ENCODE peak calls at places on chromosomes 7 and 10, in ten cellular contexts. K is kidney epithelial cell, V is IMR-90, W is progenitor cell of endocrine pancreas, C is epithelial cell of esophagus, Y is lower leg skin, P is Calu3, L is fibroblast of lung, T is HCT116, I is MCF 10A. G is an unnamed sample.

GRCh38 chr7:35342786-35343185 is 88.9 kb upstream of the TBX20 start:
- DNase-seq in Y (no peak), K (no peak), W (no peak), T (no peak), C (no peak), P (no peak), V (no peak), I (no peak), L (no peak), G (no peak)

GRCh38 chr7:333399-333776 is 43.4 kb downstream of the FOXL3 start:
- DNase-seq in C (peak; percentile 35), V (no peak), T (no peak), K (no peak), I (peak; percentile 16), L (no peak), Y (no peak), P (peak; percentile 51), W (no peak), G (no peak)

GRCh38 chr10:10233256-10233655 is 784.4 kb upstream of the CELF2 start:
- DNase-seq in V (no peak), I (peak; percentile 6), Y (no peak), T (no peak), K (no peak), C (peak; percentile 17), W (no peak), P (no peak), L (peak; percentile 43), G (no peak)

GRCh38 chr10:17854044-17854652 is 45.0 kb downstream of the MRC1 start:
- DNase-seq in Y (no peak), K (no peak), C (no peak), I (no peak), L (no peak), P (no peak), V (no peak), T (no peak), W (no peak), G (no peak)

GRCh38 chr10:124975977-124976514 is 34.1 kb downstream of the ZRANB1 start:
- DNase-seq in W (no peak), V (no peak), I (no peak), C (no peak), K (peak; percentile 41), T (no peak), L (no peak), P (no peak), Y (no peak), G (no peak)

GRCh38 chr7:73602721-73603651 is 21.3 kb downstream of the MLXIPL start:
- DNase-seq in W (no peak), P (no peak), T (no peak), Y (no peak), L (no peak), K (no peak), V (no peak), I (no peak), C (peak; percentile 36), G (no peak)

GRCh38 chr10:5530412-5530806 is 5.6 kb downstream of the CALML3 start:
- DNase-seq in C (no peak), L (no peak), V (no peak), T (no peak), W (no peak), Y (no peak), P (no peak), K (no peak), I (no peak), G (no peak)

GRCh38 chr7:69912846-69913245 is 314.6 kb downstream of the AUTS2 start:
- DNase-seq in I (no peak), Y (no peak), C (no peak), P (no peak), L (no peak), V (no peak), T (no peak), K (no peak), W (no peak), G (no peak)

GRCh38 chr10:126158537-126158936 is 229.7 kb downstream of the ADAM12 start:
- DNase-seq in V (no peak), C (no peak), K (no peak), L (no peak), T (no peak), Y (no peak), P (no peak), I (no peak), W (no peak), G (no peak)

GRCh38 chr10:126161691-126162090 is 226.6 kb downstream of the ADAM12 start:
- DNase-seq in V (no peak), C (no peak), L (no peak), T (no peak), K (no peak), P (no peak), I (no peak), W (no peak), Y (no peak), G (no peak)

GRCh38 chr10:126160571-126160970 is 227.7 kb downstream of the ADAM12 start:
- DNase-seq in C (no peak), W (no peak), L (no peak), T (no peak), V (no peak), Y (no peak), P (no peak), I (no peak), K (no peak), G (no peak)

GRCh38 chr10:126158090-126158489 is 230.2 kb downstream of the ADAM12 start:
- DNase-seq in Y (no peak), I (no peak), K (no peak), W (no peak), L (no peak), C (no peak), V (no peak), T (no peak), P (no peak), G (no peak)

DNA sequence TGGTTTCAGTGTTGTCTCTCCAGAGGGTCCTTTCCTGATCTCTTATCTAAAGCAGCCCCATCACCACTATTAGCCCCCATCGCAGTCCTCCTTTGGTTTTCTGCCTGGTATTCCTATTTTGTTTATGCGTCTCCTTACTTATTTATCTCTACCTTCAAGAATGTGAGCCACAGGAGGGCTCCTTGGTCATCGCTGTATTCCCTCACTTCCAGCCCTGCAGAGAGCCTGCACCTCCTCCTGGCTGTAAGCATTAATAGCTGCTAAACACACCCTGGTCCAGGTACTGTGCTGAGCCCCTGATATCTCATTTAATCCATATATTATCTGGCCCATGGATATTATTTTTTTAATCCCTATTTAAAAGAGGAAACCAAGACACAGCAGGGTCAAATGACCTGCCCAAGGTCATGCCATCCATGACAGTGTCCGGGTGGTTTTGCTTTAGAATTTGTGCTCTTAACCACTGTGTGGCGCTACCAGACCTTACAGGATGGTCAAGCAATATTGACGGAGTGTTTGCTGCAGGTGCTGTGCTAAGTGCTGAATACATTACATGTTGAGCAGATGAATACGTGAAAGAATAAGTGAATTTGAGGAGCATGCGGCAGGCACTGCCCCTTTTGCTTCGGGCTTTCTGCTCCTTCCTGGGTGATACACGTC is 227.2 kb downstream of the ADAM12 start:
- DNase-seq in T (peak; percentile 50), W (no peak), C (no peak), I (peak; percentile 54), Y (no peak), L (peak; percentile 58), P (no peak), V (peak; percentile 37), K (no peak), G (no peak)
- TF ChIP-seq CTCF in T (peak; percentile 88), W (peak; percentile 48), C (no peak), I (peak; percentile 48), Y (no peak), L (no peak), P (no peak), V (peak; percentile 43), K (peak; percentile 14), G (no peak)

GRCh38 chr7:151201751-151202150 is 8.5 kb downstream of the H2BK1 start:
- DNase-seq in W (no peak), K (no peak), Y (no peak), P (no peak), T (no peak), I (no peak), L (no peak), C (no peak), V (no peak), G (no peak)
- TF ChIP-seq CTCF in W (no peak), K (no peak), Y (no peak), P (no peak), T (no peak), I (no peak), L (no peak), C (no peak), V (no peak), G (no peak)

GRCh38 chr10:19891429-19891828 is 75.2 kb downstream of the PLXDC2 start:
- DNase-seq in L (no peak), W (no peak), V (no peak), Y (no peak), P (no peak), I (no peak), K (no peak), T (no peak), C (no peak), G (no peak)
- TF ChIP-seq CTCF in L (no peak), W (no peak), V (no peak), Y (no peak), P (no peak), I (no peak), K (no peak), T (no peak), C (no peak), G (no peak)

GRCh38 chr10:92572362-92573090 is 1.4 kb downstream of the IDE start:
- DNase-seq in W (no peak), P (no peak), I (no peak), T (no peak), L (no peak), V (no peak), C (no peak), Y (no peak), K (no peak), G (no peak)

GRCh38 chr10:92574545-92575377 is 868 bp upstream of the IDE start:
- DNase-seq in W (no peak), L (no peak), P (no peak), V (peak; percentile 36), C (peak; percentile 39), Y (no peak), T (no peak), I (no peak), K (no peak), G (no peak)

GRCh38 chr10:92573798-92574544 is at the start of gene IDE:
- DNase-seq in I (peak; percentile 81), W (peak; percentile 85), C (peak; percentile 88), T (peak; percentile 77), L (peak; percentile 88), K (peak; percentile 37), P (peak; percentile 81), Y (peak; percentile 69), V (peak; percentile 88), G (peak; percentile 89)

GRCh38 chr10:92571649-92572048 is 2.2 kb downstream of the IDE start:
- DNase-seq in W (no peak), K (no peak), V (peak; percentile 64), L (no peak), I (no peak), T (no peak), P (no peak), Y (no peak), C (no peak), G (no peak)

DNA sequence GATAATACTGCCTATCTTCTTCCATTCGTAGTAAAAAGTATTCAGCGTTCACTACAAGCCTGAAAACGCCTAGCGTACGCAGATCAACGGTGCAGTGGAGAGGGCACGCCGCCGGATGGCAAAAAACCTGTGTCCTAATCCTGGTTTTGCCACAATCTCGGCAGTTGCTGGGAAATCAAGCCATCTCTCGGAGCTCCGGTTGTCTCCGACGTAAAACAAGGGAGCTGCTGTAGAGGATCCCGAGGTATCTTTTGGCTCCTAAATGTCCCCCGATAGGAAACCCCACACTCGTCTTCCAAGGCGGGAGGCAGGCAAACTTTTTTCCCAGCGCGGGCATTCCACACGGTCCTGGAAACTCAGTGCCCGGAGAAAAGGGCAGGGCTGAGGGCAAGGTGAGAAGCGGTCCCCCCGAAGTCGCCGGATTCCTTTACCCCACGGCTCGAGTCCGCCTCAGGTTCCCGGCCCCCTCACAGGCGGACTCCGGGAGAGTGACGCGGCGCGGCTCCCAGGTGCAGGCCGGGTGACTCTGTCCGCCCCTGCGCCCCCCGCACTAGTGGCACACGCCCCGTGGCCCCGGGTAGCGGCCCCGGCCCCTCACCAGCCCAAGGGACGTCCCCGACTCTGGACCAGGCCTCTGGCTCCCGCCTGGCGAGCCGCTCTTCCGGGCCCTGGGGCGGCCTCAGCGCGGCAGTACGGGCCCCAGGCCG is 649 bp downstream of the IDE start:
- DNase-seq in K (no peak), V (peak; percentile 36), T (no peak), Y (no peak), C (peak; percentile 51), P (no peak), W (no peak), L (peak; percentile 47), I (peak; percentile 55), G (peak; percentile 41)
- TF ChIP-seq CTCF in K (peak; percentile 18), V (peak; percentile 18), T (peak; percentile 18), Y (no peak), C (no peak), P (no peak), W (peak; percentile 32), L (peak; percentile 3), I (peak; percentile 14), G (no peak)

G was measured in endothelial cell.